ENCODE peak calls at places on chromosomes 11 and 22, in eight cellular contexts. J is endothelial cell, N is DMS153, A is dermis blood vessel endothelial cell, I is midbrain, O is C1 segment of cervical spinal cord, C is AG10803, W is Calu3. P is an unnamed sample.

GRCh38 chr11:108882211-108882831 is 217.5 kb downstream of the DDX10 start:
- DNase-seq in J (no peak), N (no peak), A (no peak), I (no peak), O (no peak), C (no peak), W (no peak), P (no peak)

GRCh38 chr11:1194977-1195689 is 27.7 kb upstream of the MUC5B start:
- DNase-seq in J (no peak), N (no peak), A (no peak), I (no peak), O (no peak), C (no peak), W (no peak), P (no peak)

GRCh38 chr11:73995247-73995646 is 12.6 kb upstream of the UCP2 start:
- DNase-seq in J (no peak), N (peak; percentile 74), A (peak; percentile 47), I (peak; percentile 12), O (no peak), C (peak; percentile 17), W (no peak), P (no peak)

GRCh38 chr11:90286640-90287039 is 63.8 kb upstream of the CHORDC1 start:
- DNase-seq in J (no peak), N (no peak), A (no peak), I (no peak), O (no peak), C (no peak), W (no peak), P (no peak)

GRCh38 chr11:64858467-64859401 is 14.3 kb upstream of the CDC42BPG start:
- DNase-seq in J (no peak), N (no peak), A (no peak), I (no peak), O (no peak), C (no peak), W (no peak), P (no peak)

GRCh38 chr22:38087855-38088254 is 3.9 kb upstream of the SLC16A8 start:
- DNase-seq in J (no peak), N (no peak), A (no peak), I (no peak), O (no peak), C (no peak), W (no peak), P (no peak)

GRCh38 chr22:16559056-16559955 is 33.3 kb downstream of the CCT8L2 start:
- DNase-seq in J (no peak), N (no peak), A (no peak), I (no peak), O (no peak), C (no peak), W (no peak), P (no peak)

GRCh38 chr11:103326070-103326794 is 217.0 kb downstream of the DYNC2H1 start:
- DNase-seq in J (peak; percentile 65), N (peak; percentile 45), A (peak; percentile 86), I (peak; percentile 59), O (no peak), C (peak; percentile 95), W (peak; percentile 48), P (peak; percentile 15)

GRCh38 chr11:90874971-90875370 is 652.1 kb upstream of the CHORDC1 start:
- DNase-seq in J (no peak), N (no peak), A (no peak), I (no peak), O (no peak), C (no peak), W (no peak), P (no peak)

GRCh38 chr11:83403990-83404389 is 117.8 kb upstream of the CCDC90B start:
- DNase-seq in J (no peak), N (no peak), A (no peak), I (no peak), O (no peak), C (no peak), W (no peak), P (no peak)

GRCh38 chr11:108857382-108857781 is 192.5 kb downstream of the DDX10 start:
- DNase-seq in J (no peak), N (no peak), A (peak; percentile 85), I (no peak), O (no peak), C (no peak), W (no peak), P (no peak)

GRCh38 chr11:131993291-131993690 is 622.9 kb downstream of the NTM start:
- DNase-seq in J (no peak), N (no peak), A (no peak), I (no peak), O (no peak), C (no peak), W (no peak), P (no peak)

GRCh38 chr11:126443120-126443519 is 87.6 kb downstream of the ST3GAL4 start:
- DNase-seq in J (no peak), N (peak; percentile 39), A (no peak), I (no peak), O (no peak), C (no peak), W (no peak), P (no peak)

GRCh38 chr22:49583886-49584505 is 243.7 kb downstream of the BRD1 start:
- DNase-seq in J (no peak), N (no peak), A (no peak), I (no peak), O (no peak), C (no peak), W (no peak), P (no peak)